ENCODE peak calls at places on chromosomes 16 and 17, in seven cellular contexts. One of them, this sample, is unnamed.

GRCh38 chr17:8473451-8474192 is 37.9 kb downstream of the NDEL1 start:
- DNase-seq in GM13977: no peak
- DNase-seq in tibial artery: no peak
- DNase-seq in lower lobe of right lung: no peak
- DNase-seq in A549: no peak
- DNase-seq in epithelial cell of esophagus: peak
- DNase-seq in B cell: no peak
- DNase-seq in this sample: no peak

GRCh38 chr16:84673203-84673535 is 24.9 kb downstream of the KLHL36 start:
- DNase-seq in GM13977: no peak
- DNase-seq in tibial artery: no peak
- DNase-seq in lower lobe of right lung: no peak
- DNase-seq in A549: no peak
- DNase-seq in epithelial cell of esophagus: peak
- DNase-seq in B cell: no peak
- DNase-seq in this sample: no peak

GRCh38 chr17:9632741-9633140 is 12.6 kb upstream of the USP43 start:
- DNase-seq in GM13977: no peak
- DNase-seq in tibial artery: no peak
- DNase-seq in lower lobe of right lung: no peak
- DNase-seq in A549: no peak
- DNase-seq in epithelial cell of esophagus: no peak
- DNase-seq in B cell: no peak
- DNase-seq in this sample: no peak

GRCh38 chr16:23959801-23960072 is 124.0 kb downstream of the PRKCB start:
- DNase-seq in GM13977: no peak
- DNase-seq in tibial artery: no peak
- DNase-seq in lower lobe of right lung: no peak
- DNase-seq in A549: no peak
- DNase-seq in epithelial cell of esophagus: no peak
- DNase-seq in B cell: no peak
- DNase-seq in this sample: no peak

GRCh38 chr17:66076546-66077190 is 115.3 kb downstream of the CEP112 start:
- DNase-seq in GM13977: no peak
- DNase-seq in tibial artery: no peak
- DNase-seq in lower lobe of right lung: no peak
- DNase-seq in A549: no peak
- DNase-seq in epithelial cell of esophagus: no peak
- DNase-seq in B cell: no peak
- DNase-seq in this sample: no peak

GRCh38 chr16:60203525-60204124 is 1469.5 kb upstream of the GOT2 start:
- DNase-seq in GM13977: no peak
- DNase-seq in tibial artery: no peak
- DNase-seq in lower lobe of right lung: no peak
- DNase-seq in A549: peak
- DNase-seq in epithelial cell of esophagus: peak
- DNase-seq in B cell: no peak
- DNase-seq in this sample: no peak

GRCh38 chr16:22688930-22689329 is 125.0 kb upstream of the HS3ST2 start:
- DNase-seq in GM13977: no peak
- DNase-seq in tibial artery: no peak
- DNase-seq in lower lobe of right lung: no peak
- DNase-seq in A549: no peak
- DNase-seq in epithelial cell of esophagus: no peak
- DNase-seq in B cell: no peak
- DNase-seq in this sample: no peak

GRCh38 chr16:87970206-87970605 is 19.0 kb downstream of the BANP start:
- DNase-seq in GM13977: no peak
- DNase-seq in tibial artery: no peak
- DNase-seq in lower lobe of right lung: no peak
- DNase-seq in A549: no peak
- DNase-seq in epithelial cell of esophagus: peak
- DNase-seq in B cell: no peak
- DNase-seq in this sample: no peak

GRCh38 chr17:38674013-38674748 is 576 bp downstream of the EPOP start:
- DNase-seq in GM13977: no peak
- DNase-seq in tibial artery: no peak
- DNase-seq in lower lobe of right lung: peak
- DNase-seq in A549: peak
- DNase-seq in epithelial cell of esophagus: no peak
- DNase-seq in B cell: peak
- DNase-seq in this sample: no peak

GRCh38 chr17:9151091-9151490 is 129.8 kb downstream of the NTN1 start:
- DNase-seq in GM13977: no peak
- DNase-seq in tibial artery: no peak
- DNase-seq in lower lobe of right lung: no peak
- DNase-seq in A549: no peak
- DNase-seq in epithelial cell of esophagus: no peak
- DNase-seq in B cell: no peak
- DNase-seq in this sample: no peak

GRCh38 chr16:78676351-78676750 is 576.9 kb downstream of the WWOX start:
- DNase-seq in GM13977: no peak
- DNase-seq in tibial artery: no peak
- DNase-seq in lower lobe of right lung: no peak
- DNase-seq in A549: no peak
- DNase-seq in epithelial cell of esophagus: no peak
- DNase-seq in B cell: no peak
- DNase-seq in this sample: no peak

GRCh38 chr17:61335105-61335844 is 64.4 kb upstream of the TBX2 start:
- DNase-seq in GM13977: no peak
- DNase-seq in tibial artery: no peak
- DNase-seq in lower lobe of right lung: no peak
- DNase-seq in A549: peak
- DNase-seq in epithelial cell of esophagus: no peak
- DNase-seq in B cell: no peak
- DNase-seq in this sample: no peak

GRCh38 chr17:76191891-76192290 is 48.4 kb downstream of the RNF157 start:
- DNase-seq in GM13977: peak
- DNase-seq in tibial artery: no peak
- DNase-seq in lower lobe of right lung: no peak
- DNase-seq in A549: no peak
- DNase-seq in epithelial cell of esophagus: no peak
- DNase-seq in B cell: no peak
- DNase-seq in this sample: no peak

GRCh38 chr16:69890114-69890890 is 60.8 kb upstream of the CLEC18A start:
- DNase-seq in GM13977: no peak
- DNase-seq in tibial artery: peak
- DNase-seq in lower lobe of right lung: no peak
- DNase-seq in A549: no peak
- DNase-seq in epithelial cell of esophagus: peak
- DNase-seq in B cell: no peak
- DNase-seq in this sample: peak

GRCh38 chr17:3750926-3751325 is 27.2 kb downstream of the HASPIN start:
- DNase-seq in GM13977: no peak
- DNase-seq in tibial artery: no peak
- DNase-seq in lower lobe of right lung: no peak
- DNase-seq in A549: no peak
- DNase-seq in epithelial cell of esophagus: no peak
- DNase-seq in B cell: no peak
- DNase-seq in this sample: no peak

GRCh38 chr16:26992661-26993365 is 73.9 kb upstream of the C16orf82 start:
- DNase-seq in GM13977: no peak
- DNase-seq in tibial artery: no peak
- DNase-seq in lower lobe of right lung: no peak
- DNase-seq in A549: no peak
- DNase-seq in epithelial cell of esophagus: no peak
- DNase-seq in B cell: no peak
- DNase-seq in this sample: no peak

GRCh38 chr17:50935201-50936124 is 69.3 kb upstream of the TOB1 start:
- DNase-seq in GM13977: no peak
- DNase-seq in tibial artery: peak
- DNase-seq in lower lobe of right lung: peak
- DNase-seq in A549: peak
- DNase-seq in epithelial cell of esophagus: peak
- DNase-seq in B cell: peak
- DNase-seq in this sample: peak

DNA sequence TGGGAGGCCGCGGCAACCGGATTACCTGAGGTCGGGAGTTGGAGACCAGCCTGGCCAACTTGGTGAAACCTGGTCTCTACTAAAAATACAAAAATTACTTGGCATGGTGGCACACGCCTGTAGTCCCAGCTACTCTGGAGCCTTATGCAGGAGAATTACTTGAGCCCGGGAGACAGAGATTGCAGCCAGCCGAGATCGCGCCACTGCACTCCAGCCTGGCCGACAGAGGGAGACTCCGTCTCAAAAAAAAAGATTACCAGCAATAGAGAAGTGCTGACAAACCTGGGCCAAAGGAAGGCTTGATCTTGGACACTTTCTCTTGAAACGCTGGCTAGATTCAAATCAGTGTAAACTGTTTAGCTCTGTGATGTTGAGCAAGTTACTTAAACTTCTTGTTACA is 4.3 kb downstream of the MT1H start:
- DNase-seq in GM13977: no peak
- DNase-seq in tibial artery: no peak
- DNase-seq in lower lobe of right lung: no peak
- DNase-seq in A549: peak
- DNase-seq in epithelial cell of esophagus: peak
- DNase-seq in B cell: no peak
- DNase-seq in this sample: no peak
- TF ChIP-seq CTCF in GM13977: peak
- TF ChIP-seq CTCF in tibial artery: peak
- TF ChIP-seq CTCF in lower lobe of right lung: peak
- TF ChIP-seq CTCF in A549: peak
- TF ChIP-seq CTCF in epithelial cell of esophagus: peak
- TF ChIP-seq CTCF in B cell: peak
- TF ChIP-seq CTCF in this sample: peak

GRCh38 chr16:85823328-85823920 is 23.9 kb downstream of the COX4I1 start:
- DNase-seq in GM13977: no peak
- DNase-seq in tibial artery: no peak
- DNase-seq in lower lobe of right lung: no peak
- DNase-seq in A549: no peak
- DNase-seq in epithelial cell of esophagus: no peak
- DNase-seq in B cell: no peak
- DNase-seq in this sample: no peak

GRCh38 chr16:85828166-85828565 is 28.7 kb downstream of the COX4I1 start:
- DNase-seq in GM13977: no peak
- DNase-seq in tibial artery: no peak
- DNase-seq in lower lobe of right lung: peak
- DNase-seq in A549: no peak
- DNase-seq in epithelial cell of esophagus: no peak
- DNase-seq in B cell: no peak
- DNase-seq in this sample: no peak

GRCh38 chr16:85824161-85825135 is 25.0 kb downstream of the COX4I1 start:
- DNase-seq in GM13977: peak
- DNase-seq in tibial artery: no peak
- DNase-seq in lower lobe of right lung: peak
- DNase-seq in A549: no peak
- DNase-seq in epithelial cell of esophagus: no peak
- DNase-seq in B cell: no peak
- DNase-seq in this sample: no peak

GRCh38 chr16:85826686-85827247 is 27.3 kb downstream of the COX4I1 start:
- DNase-seq in GM13977: no peak
- DNase-seq in tibial artery: no peak
- DNase-seq in lower lobe of right lung: peak
- DNase-seq in A549: no peak
- DNase-seq in epithelial cell of esophagus: no peak
- DNase-seq in B cell: no peak
- DNase-seq in this sample: no peak

GRCh38 chr16:85825326-85825725 is 25.8 kb downstream of the COX4I1 start:
- DNase-seq in GM13977: peak
- DNase-seq in tibial artery: no peak
- DNase-seq in lower lobe of right lung: peak
- DNase-seq in A549: no peak
- DNase-seq in epithelial cell of esophagus: no peak
- DNase-seq in B cell: no peak
- DNase-seq in this sample: no peak
- TF ChIP-seq CTCF in GM13977: peak
- TF ChIP-seq CTCF in tibial artery: no peak
- TF ChIP-seq CTCF in lower lobe of right lung: no peak
- TF ChIP-seq CTCF in A549: no peak
- TF ChIP-seq CTCF in epithelial cell of esophagus: no peak
- TF ChIP-seq CTCF in B cell: no peak
- TF ChIP-seq CTCF in this sample: no peak

GRCh38 chr17:54919456-54919855 is 18.8 kb downstream of the TOM1L1 start:
- DNase-seq in GM13977: no peak
- DNase-seq in tibial artery: no peak
- DNase-seq in lower lobe of right lung: no peak
- DNase-seq in A549: no peak
- DNase-seq in epithelial cell of esophagus: no peak
- DNase-seq in B cell: no peak
- DNase-seq in this sample: no peak

GRCh38 chr17:54920819-54921218 is 20.2 kb downstream of the TOM1L1 start:
- DNase-seq in GM13977: no peak
- DNase-seq in tibial artery: no peak
- DNase-seq in lower lobe of right lung: no peak
- DNase-seq in A549: no peak
- DNase-seq in epithelial cell of esophagus: no peak
- DNase-seq in B cell: no peak
- DNase-seq in this sample: no peak

DNA sequence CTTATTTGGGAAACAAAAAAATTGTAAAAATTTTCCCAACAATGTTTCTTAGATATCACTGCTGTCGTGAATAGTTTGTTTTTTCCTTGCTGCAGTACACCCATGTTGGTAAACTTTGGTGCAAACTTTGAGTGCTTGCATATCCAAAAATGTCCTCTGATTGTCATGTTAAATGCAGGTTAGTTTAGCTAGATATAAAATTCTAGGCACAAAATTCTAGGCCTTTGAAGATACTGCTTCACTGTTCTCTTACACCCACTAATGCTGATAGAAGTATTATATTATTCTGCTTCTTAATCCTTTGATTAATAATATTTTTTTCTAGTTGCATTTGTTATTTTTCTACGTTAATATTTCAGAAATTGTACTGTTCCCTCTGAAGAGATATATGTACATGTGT is 16.1 kb downstream of the TOM1L1 start:
- DNase-seq in GM13977: no peak
- DNase-seq in tibial artery: no peak
- DNase-seq in lower lobe of right lung: no peak
- DNase-seq in A549: no peak
- DNase-seq in epithelial cell of esophagus: no peak
- DNase-seq in B cell: no peak
- DNase-seq in this sample: no peak
- TF ChIP-seq CTCF in GM13977: no peak
- TF ChIP-seq CTCF in tibial artery: no peak
- TF ChIP-seq CTCF in lower lobe of right lung: no peak
- TF ChIP-seq CTCF in A549: no peak
- TF ChIP-seq CTCF in epithelial cell of esophagus: no peak
- TF ChIP-seq CTCF in B cell: no peak
- TF ChIP-seq CTCF in this sample: no peak

GRCh38 chr17:81990836-81991683 is 13.6 kb downstream of the ASPSCR1 start:
- DNase-seq in GM13977: no peak
- DNase-seq in tibial artery: peak
- DNase-seq in lower lobe of right lung: no peak
- DNase-seq in A549: no peak
- DNase-seq in epithelial cell of esophagus: no peak
- DNase-seq in B cell: no peak
- DNase-seq in this sample: no peak

GRCh38 chr17:81993726-81994592 is 16.5 kb downstream of the ASPSCR1 start:
- DNase-seq in GM13977: no peak
- DNase-seq in tibial artery: peak
- DNase-seq in lower lobe of right lung: no peak
- DNase-seq in A549: no peak
- DNase-seq in epithelial cell of esophagus: no peak
- DNase-seq in B cell: no peak
- DNase-seq in this sample: no peak

GRCh38 chr17:81994593-81995462 is 17.4 kb downstream of the ASPSCR1 start:
- DNase-seq in GM13977: no peak
- DNase-seq in tibial artery: no peak
- DNase-seq in lower lobe of right lung: no peak
- DNase-seq in A549: no peak
- DNase-seq in epithelial cell of esophagus: no peak
- DNase-seq in B cell: no peak
- DNase-seq in this sample: no peak

GRCh38 chr17:81995463-81996231 is 18.2 kb downstream of the ASPSCR1 start:
- DNase-seq in GM13977: no peak
- DNase-seq in tibial artery: peak
- DNase-seq in lower lobe of right lung: no peak
- DNase-seq in A549: no peak
- DNase-seq in epithelial cell of esophagus: no peak
- DNase-seq in B cell: no peak
- DNase-seq in this sample: no peak

GRCh38 chr17:81991684-81992513 is 14.5 kb downstream of the ASPSCR1 start:
- DNase-seq in GM13977: no peak
- DNase-seq in tibial artery: peak
- DNase-seq in lower lobe of right lung: peak
- DNase-seq in A549: peak
- DNase-seq in epithelial cell of esophagus: peak
- DNase-seq in B cell: no peak
- DNase-seq in this sample: peak
- TF ChIP-seq CTCF in GM13977: no peak
- TF ChIP-seq CTCF in tibial artery: no peak
- TF ChIP-seq CTCF in lower lobe of right lung: no peak
- TF ChIP-seq CTCF in A549: no peak
- TF ChIP-seq CTCF in epithelial cell of esophagus: no peak
- TF ChIP-seq CTCF in B cell: no peak
- TF ChIP-seq CTCF in this sample: no peak